ENCODE peak calls at places on chromosomes 6 and 20, in four cellular contexts. I is brain microvascular endothelial cell, J is fibroblast of the aortic adventitia, V is sigmoid colon. G is an unnamed sample.

GRCh38 chr6:113076817-113077216 is 729.7 kb downstream of the RFPL4B start:
- DNase-seq in I (no peak), J (no peak), V (no peak), G (no peak)

GRCh38 chr20:16560661-16561060 is 12.6 kb downstream of the KIF16B start:
- DNase-seq in I (no peak), J (no peak), V (no peak), G (no peak)

GRCh38 chr6:169253341-169253740 is 305 bp downstream of the THBS2 start:
- DNase-seq in I (no peak), J (no peak), V (no peak), G (no peak)

GRCh38 chr20:58277578-58278344 is 31.8 kb upstream of the RAB22A start:
- DNase-seq in I (no peak), J (no peak), V (no peak), G (no peak)

GRCh38 chr20:50802289-50802688 is 7.4 kb downstream of the BCAS4 start:
- DNase-seq in I (no peak), J (no peak), V (no peak), G (no peak)

GRCh38 chr20:41540916-41541315 is 77.3 kb downstream of the CHD6 start:
- DNase-seq in I (no peak), J (peak), V (no peak), G (peak)

GRCh38 chr6:16127471-16127870 is 1.4 kb upstream of the MYLIP start:
- DNase-seq in I (no peak), J (no peak), V (no peak), G (no peak)

GRCh38 chr6:100553243-100553642 is 88.5 kb upstream of the SIM1 start:
- DNase-seq in I (no peak), J (no peak), V (no peak), G (no peak)

GRCh38 chr6:32692019-32692418 is 25.6 kb upstream of the HLA-DQB1 start:
- DNase-seq in I (no peak), J (no peak), V (no peak), G (no peak)

GRCh38 chr6:85464260-85464644 is 14.4 kb downstream of the NT5E start:
- DNase-seq in I (peak), J (peak), V (no peak), G (peak)

GRCh38 chr6:144315226-144315980 is 30.3 kb downstream of the UTRN start:
- DNase-seq in I (no peak), J (no peak), V (no peak), G (no peak)

GRCh38 chr20:47502271-47502730 is 614 bp downstream of the NCOA3 start:
- DNase-seq in I (no peak), J (peak), V (no peak), G (no peak)

GRCh38 chr6:140846518-140847277 is 1286.0 kb upstream of the GJE1 start:
- DNase-seq in I (no peak), J (peak), V (no peak), G (peak)

GRCh38 chr6:106102034-106102433 is 15.9 kb downstream of the PRDM1 start:
- DNase-seq in I (no peak), J (no peak), V (no peak), G (no peak)

GRCh38 chr6:46011241-46012085 is 4.2 kb downstream of the CLIC5 start:
- DNase-seq in I (peak), J (no peak), V (no peak), G (no peak)

GRCh38 chr20:39356913-39357312 is 394.8 kb downstream of the DHX35 start:
- DNase-seq in I (no peak), J (no peak), V (no peak), G (peak)

GRCh38 chr6:162538643-162539064 is 188.9 kb downstream of the PRKN start:
- DNase-seq in I (no peak), J (no peak), V (no peak), G (no peak)

GRCh38 chr6:139567095-139567494 is 192.6 kb upstream of the CITED2 start:
- DNase-seq in I (no peak), J (no peak), V (no peak), G (peak)

GRCh38 chr6:81075974-81076373 is 676.5 kb downstream of the TENT5A start:
- DNase-seq in I (peak), J (peak), V (no peak), G (peak)

GRCh38 chr6:43634702-43635303 is 837 bp upstream of the MAD2L1BP start:
- DNase-seq in I (no peak), J (no peak), V (no peak), G (no peak)

GRCh38 chr6:149563203-149563927 is 2.8 kb upstream of the GINM1 start:
- DNase-seq in I (peak), J (peak), V (no peak), G (peak)

GRCh38 chr20:62553136-62553837 is 77.5 kb upstream of the GATA5 start:
- DNase-seq in I (no peak), J (no peak), V (no peak), G (no peak)

GRCh38 chr20:62549499-62550086 is 73.8 kb upstream of the GATA5 start:
- DNase-seq in I (no peak), J (no peak), V (peak), G (no peak)

GRCh38 chr20:62552613-62553012 is 76.8 kb upstream of the GATA5 start:
- DNase-seq in I (no peak), J (no peak), V (no peak), G (no peak)

GRCh38 chr20:62550087-62550565 is 74.3 kb upstream of the GATA5 start:
- DNase-seq in I (no peak), J (no peak), V (peak), G (no peak)

GRCh38 chr20:62551408-62552323 is 75.9 kb upstream of the GATA5 start:
- DNase-seq in I (no peak), J (no peak), V (no peak), G (no peak)
- H3K4me3 ChIP-seq in I (no peak), J (no peak), V (peak), G (no peak)

GRCh38 chr6:137975058-137975940 is 108.2 kb downstream of the TNFAIP3 start:
- DNase-seq in I (no peak), J (peak), V (no peak), G (peak)
- TF ChIP-seq CTCF in I (no peak), J (peak), V (peak), G (peak)

DNA sequence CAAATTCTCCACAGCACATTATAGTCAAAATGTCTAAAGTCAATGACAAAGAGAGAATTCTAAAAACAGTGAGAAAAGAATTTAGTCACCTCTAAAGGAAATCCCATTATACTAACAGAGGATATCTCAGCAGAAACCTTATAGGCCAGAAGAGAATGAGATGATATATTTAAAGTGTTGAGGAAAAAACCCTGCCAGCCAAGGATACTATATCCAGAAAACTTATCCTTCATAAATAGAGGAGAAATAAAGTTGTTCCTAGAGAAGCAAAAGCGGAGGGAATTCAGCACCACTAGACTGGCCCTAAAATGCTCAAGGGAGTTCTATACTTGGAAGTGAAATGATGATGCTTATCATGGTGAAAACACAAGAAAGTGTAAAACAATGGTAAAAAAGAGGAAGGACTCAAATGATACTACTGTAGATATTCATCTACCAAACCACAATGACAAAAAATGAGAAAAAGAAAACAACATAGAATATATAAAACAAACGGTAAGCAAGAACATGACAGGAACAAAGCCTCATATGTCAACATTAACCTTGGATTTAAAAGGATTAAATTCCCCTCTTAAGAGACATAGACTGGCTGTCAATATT is 16.7 kb downstream of the GPRC6A start:
- DNase-seq in I (no peak), J (no peak), V (no peak), G (no peak)
- H3K4me3 ChIP-seq in I (no peak), J (no peak), V (no peak), G (no peak)

GRCh38 chr6:40852667-40853383 is 186.2 kb downstream of the UNC5CL start:
- DNase-seq in I (no peak), J (no peak), V (no peak), G (no peak)
- TF ChIP-seq CTCF in I (peak), J (peak), V (peak), G (peak)

GRCh38 chr6:165661416-165662001 is 1.5 kb downstream of the PDE10A start:
- DNase-seq in I (no peak), J (peak), V (no peak), G (no peak)

GRCh38 chr6:165662041-165662491 is 975 bp downstream of the PDE10A start:
- DNase-seq in I (peak), J (peak), V (no peak), G (no peak)

GRCh38 chr6:165659945-165660862 is 2.8 kb downstream of the PDE10A start:
- DNase-seq in I (no peak), J (peak), V (no peak), G (no peak)

GRCh38 chr6:165662671-165663282 is at the start of gene PDE10A:
- DNase-seq in I (peak), J (peak), V (peak), G (no peak)

DNA sequence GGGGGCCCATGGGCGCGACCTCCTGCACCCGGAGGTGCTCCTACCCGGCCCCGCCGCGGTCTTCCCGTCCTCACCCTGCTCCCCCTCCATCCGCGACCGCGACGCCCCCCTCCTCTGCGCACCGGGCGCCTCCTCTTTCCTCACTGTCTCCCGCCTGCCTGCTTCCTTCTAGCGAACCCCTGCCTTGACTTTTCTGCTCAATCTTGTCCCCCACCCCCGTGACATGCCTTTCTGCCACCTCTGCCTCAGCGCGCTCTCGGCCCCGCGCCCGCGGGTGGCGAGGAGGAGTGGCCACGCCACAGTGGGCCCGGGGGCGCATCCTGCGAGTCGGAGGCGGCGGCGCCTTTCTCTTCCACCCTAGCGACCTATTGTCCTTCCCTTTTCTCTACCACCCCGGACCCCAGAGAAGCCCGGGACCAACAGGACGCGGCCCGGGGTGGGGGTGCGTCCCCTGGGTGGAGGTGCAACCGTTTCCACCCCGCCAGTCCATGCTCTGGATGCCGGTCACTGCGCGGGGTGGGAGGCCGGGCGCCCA is 2.1 kb downstream of the PDE10A start:
- DNase-seq in I (no peak), J (no peak), V (no peak), G (no peak)
- H3K4me3 ChIP-seq in I (peak), J (peak), V (peak), G (no peak)

DNA sequence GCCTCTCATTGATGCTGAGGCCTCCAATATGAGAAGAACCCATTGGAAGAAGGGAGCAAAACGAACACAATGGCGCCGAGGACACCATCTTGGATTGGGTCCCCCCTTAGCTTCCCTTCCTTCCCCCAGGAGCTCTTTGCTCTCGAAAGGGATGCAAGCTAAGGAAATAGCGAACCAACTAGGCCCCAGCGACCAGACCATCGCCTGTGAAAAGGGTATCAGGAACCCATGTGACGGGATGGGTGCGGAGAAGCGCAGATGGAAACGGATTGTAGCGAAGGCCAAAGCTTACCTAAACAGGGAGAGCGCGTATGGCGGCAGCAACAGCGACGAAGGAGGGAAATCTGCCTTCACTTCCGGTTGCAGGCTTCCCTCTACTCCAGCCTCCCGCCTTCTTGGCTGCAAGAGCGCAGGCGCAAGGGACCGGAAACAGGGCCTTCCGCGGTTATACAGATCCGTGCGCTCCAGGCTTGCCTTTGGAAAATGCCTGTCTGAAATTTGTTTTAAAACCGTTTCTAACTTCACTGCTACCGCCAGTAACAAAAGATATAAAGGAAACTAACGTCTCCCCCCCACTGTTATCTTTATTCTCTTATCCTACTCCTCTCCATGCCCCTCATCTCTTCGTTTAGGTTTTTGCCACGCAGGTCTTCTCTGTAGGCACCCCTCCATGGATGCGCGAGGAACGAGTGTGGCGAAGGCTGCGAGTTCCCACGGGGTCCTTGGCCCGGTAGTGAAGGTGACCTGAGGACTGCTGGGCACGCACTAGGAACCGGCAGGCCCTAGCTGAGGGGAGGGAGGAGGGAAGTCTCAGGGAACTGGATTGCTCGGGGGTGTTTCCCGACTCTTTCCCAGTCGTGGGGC is at the start of gene DDX39B:
- DNase-seq in I (peak), J (peak), V (peak), G (peak)
- TF ChIP-seq CTCF in I (no peak), J (no peak), V (no peak), G (no peak)